ENCODE peak calls at places on chromosomes 5 and 9, in five cellular contexts. J is prostate gland, X is HCT116, V is breast epithelium, K is Peyer's patch. U is an unnamed sample.
A peak's percentile ranks its signal among the peaks of the same experiment; 100 is the strongest.

GRCh38 chr5:151811593-151812321 is 40.0 kb downstream of the G3BP1 start:
- DNase-seq in J (no peak), X (no peak), V (peak; percentile 24), K (no peak), U (peak; percentile 20)

GRCh38 chr5:73151733-73152410 is 21.1 kb upstream of the TMEM174 start:
- DNase-seq in J (no peak), X (no peak), V (no peak), K (no peak), U (no peak)

GRCh38 chr5:140111859-140112551 is 1.9 kb upstream of the PURA start:
- DNase-seq in J (no peak), X (no peak), V (no peak), K (no peak), U (no peak)

GRCh38 chr9:85166808-85167545 is 497.4 kb downstream of the NTRK2 start:
- DNase-seq in J (no peak), X (no peak), V (no peak), K (no peak), U (no peak)

GRCh38 chr9:34555002-34555348 is 32.2 kb upstream of the ENHO start:
- DNase-seq in J (no peak), X (no peak), V (no peak), K (no peak), U (no peak)

GRCh38 chr9:107288701-107289100 is 5.6 kb downstream of the RAD23B start:
- DNase-seq in J (no peak), X (no peak), V (no peak), K (no peak), U (no peak)

GRCh38 chr5:35789732-35790461 is 66.8 kb upstream of the IL7R start:
- DNase-seq in J (no peak), X (no peak), V (no peak), K (no peak), U (no peak)

GRCh38 chr9:82201186-82201585 is 212.6 kb downstream of the SPATA31D1 start:
- DNase-seq in J (no peak), X (no peak), V (no peak), K (no peak), U (no peak)

GRCh38 chr5:175590471-175590881 is 67.4 kb upstream of the HRH2 start:
- DNase-seq in J (no peak), X (no peak), V (no peak), K (no peak), U (no peak)

GRCh38 chr9:98360176-98360708 is 104.8 kb upstream of the TBC1D2 start:
- DNase-seq in J (no peak), X (no peak), V (no peak), K (no peak), U (no peak)

GRCh38 chr9:97038551-97038908 is 412 bp downstream of the CTSV start:
- DNase-seq in J (no peak), X (no peak), V (no peak), K (no peak), U (no peak)

GRCh38 chr5:32197032-32197431 is 22.9 kb upstream of the GOLPH3 start:
- DNase-seq in J (no peak), X (no peak), V (no peak), K (no peak), U (no peak)

GRCh38 chr5:145965804-145966203 is 29.4 kb downstream of the SH3RF2 start:
- DNase-seq in J (no peak), X (no peak), V (no peak), K (no peak), U (no peak)

GRCh38 chr9:591292-591691 is 250.2 kb upstream of the DMRT1 start:
- DNase-seq in J (peak; percentile 77), X (no peak), V (no peak), K (peak; percentile 85), U (no peak)

GRCh38 chr5:141508440-141508807 is 19.5 kb downstream of the PCDHGC5 start:
- DNase-seq in J (no peak), X (no peak), V (no peak), K (no peak), U (no peak)

GRCh38 chr9:911003-911402 is 65.5 kb upstream of the DMRT3 start:
- DNase-seq in J (no peak), X (no peak), V (no peak), K (no peak), U (no peak)

GRCh38 chr9:37997636-37998374 is 71.2 kb downstream of the SHB start:
- DNase-seq in J (peak; percentile 81), X (no peak), V (no peak), K (no peak), U (no peak)

GRCh38 chr5:125125031-125125823 is 378.8 kb upstream of the ZNF608 start:
- DNase-seq in J (no peak), X (no peak), V (no peak), K (no peak), U (no peak)

GRCh38 chr5:2158109-2158508 is 275.4 kb upstream of the IRX4 start:
- DNase-seq in J (no peak), X (no peak), V (no peak), K (no peak), U (no peak)

GRCh38 chr5:172559004-172559932 is 81.8 kb upstream of the NEURL1B start:
- DNase-seq in J (peak; percentile 69), X (peak; percentile 6), V (peak; percentile 26), K (peak; percentile 57), U (peak; percentile 85)
- H3K4me3 ChIP-seq in J (peak overlapping the region; percentile 15), X (no peak overlapping the region), V (peak overlapping the region; percentile 22), K (no peak overlapping the region), U (peak overlapping the region; percentile 29)

GRCh38 chr9:72911247-72911775 is 41.5 kb downstream of the ALDH1A1 start:
- DNase-seq in J (no peak), X (no peak), V (no peak), K (no peak), U (no peak)
- H3K27me3 ChIP-seq in J (no peaks in the 10 kb centered on the region), X (no peaks in the 10 kb centered on the region), V (no peaks in the 10 kb centered on the region), K (no peaks in the 10 kb centered on the region), U (no peaks in the 10 kb centered on the region)

GRCh38 chr5:138874771-138875628 is at the start of gene LRRTM2:
- DNase-seq in J (no peak), X (no peak), V (no peak), K (no peak), U (no peak)
- TF ChIP-seq POLR2A in J (no peak), X (no peak), V (no peak), K (no peak), U (no peak)

DNA sequence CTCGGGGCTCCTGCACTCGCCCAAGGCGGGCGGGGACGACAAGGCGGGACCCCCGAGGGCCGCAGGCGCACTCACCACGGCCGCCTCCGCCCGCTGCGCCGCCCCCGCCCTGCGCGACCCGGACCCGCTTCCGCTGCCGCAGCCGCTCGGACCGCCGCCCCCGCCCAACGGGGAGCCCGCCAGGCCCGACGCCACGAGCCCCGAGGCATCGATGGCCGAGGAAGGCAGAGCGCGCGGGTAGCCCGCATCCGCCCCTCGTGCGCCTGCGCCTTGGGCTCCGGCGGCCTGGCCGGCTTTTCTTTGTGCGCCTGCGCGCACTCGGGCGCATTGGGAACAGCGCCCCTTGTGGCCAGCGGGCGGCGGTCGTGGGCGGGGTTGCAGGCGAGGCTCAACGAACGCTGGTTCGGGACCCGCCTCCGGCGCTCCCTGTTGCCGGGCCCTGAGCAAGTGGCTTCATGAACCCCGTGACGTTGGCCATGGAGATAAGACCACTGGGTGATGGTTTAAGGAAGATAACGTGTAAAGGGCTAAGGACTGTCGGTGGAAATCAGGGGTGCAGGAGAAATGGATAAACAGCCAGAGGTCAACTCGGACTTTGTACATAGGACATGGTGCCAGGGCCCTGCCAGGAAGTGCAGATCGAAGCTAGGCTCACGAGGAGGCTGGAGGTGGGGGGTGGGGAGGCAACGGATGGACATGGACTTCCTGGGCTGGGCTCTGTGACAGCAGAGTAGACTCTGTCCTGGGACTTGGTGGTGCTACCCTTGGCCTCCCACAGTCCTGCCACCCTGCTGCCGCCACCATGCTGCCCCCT is at the start of the genes C8G and FBXW5:
- DNase-seq in J (peak; percentile 91), X (peak; percentile 80), V (peak; percentile 84), K (peak; percentile 97), U (peak; percentile 93)
- H3K4me3 ChIP-seq in J (peak within 1 kb of the TSS; percentile 81), X (peak within 1 kb of the TSS; percentile 88), V (peak within 1 kb of the TSS; percentile 62), K (peak within 1 kb of the TSS; percentile 83), U (peak within 1 kb of the TSS; percentile 92)

GRCh38 chr5:178605788-178606187 is 15.6 kb upstream of the COL23A1 start:
- DNase-seq in J (no peak), X (no peak), V (no peak), K (no peak), U (no peak)
- H3K27me3 ChIP-seq in J (no peaks in the 10 kb centered on the region), X (no peaks in the 10 kb centered on the region), V (no peaks in the 10 kb centered on the region), K (no peaks in the 10 kb centered on the region), U (no peaks in the 10 kb centered on the region)

GRCh38 chr5:90472783-90473182 is 1.8 kb downstream of the MBLAC2 start:
- DNase-seq in J (no peak), X (no peak), V (no peak), K (no peak), U (no peak)

GRCh38 chr5:90475436-90475980 is 844 bp downstream of the POLR3G start:
- DNase-seq in J (no peak), X (no peak), V (no peak), K (no peak), U (peak; percentile 19)

GRCh38 chr5:90477073-90477472 is 2.4 kb downstream of the POLR3G start:
- DNase-seq in J (no peak), X (no peak), V (no peak), K (no peak), U (no peak)

GRCh38 chr5:90473321-90474234 is 993 bp downstream of the MBLAC2 start:
- DNase-seq in J (peak; percentile 16), X (no peak), V (no peak), K (no peak), U (no peak)

DNA sequence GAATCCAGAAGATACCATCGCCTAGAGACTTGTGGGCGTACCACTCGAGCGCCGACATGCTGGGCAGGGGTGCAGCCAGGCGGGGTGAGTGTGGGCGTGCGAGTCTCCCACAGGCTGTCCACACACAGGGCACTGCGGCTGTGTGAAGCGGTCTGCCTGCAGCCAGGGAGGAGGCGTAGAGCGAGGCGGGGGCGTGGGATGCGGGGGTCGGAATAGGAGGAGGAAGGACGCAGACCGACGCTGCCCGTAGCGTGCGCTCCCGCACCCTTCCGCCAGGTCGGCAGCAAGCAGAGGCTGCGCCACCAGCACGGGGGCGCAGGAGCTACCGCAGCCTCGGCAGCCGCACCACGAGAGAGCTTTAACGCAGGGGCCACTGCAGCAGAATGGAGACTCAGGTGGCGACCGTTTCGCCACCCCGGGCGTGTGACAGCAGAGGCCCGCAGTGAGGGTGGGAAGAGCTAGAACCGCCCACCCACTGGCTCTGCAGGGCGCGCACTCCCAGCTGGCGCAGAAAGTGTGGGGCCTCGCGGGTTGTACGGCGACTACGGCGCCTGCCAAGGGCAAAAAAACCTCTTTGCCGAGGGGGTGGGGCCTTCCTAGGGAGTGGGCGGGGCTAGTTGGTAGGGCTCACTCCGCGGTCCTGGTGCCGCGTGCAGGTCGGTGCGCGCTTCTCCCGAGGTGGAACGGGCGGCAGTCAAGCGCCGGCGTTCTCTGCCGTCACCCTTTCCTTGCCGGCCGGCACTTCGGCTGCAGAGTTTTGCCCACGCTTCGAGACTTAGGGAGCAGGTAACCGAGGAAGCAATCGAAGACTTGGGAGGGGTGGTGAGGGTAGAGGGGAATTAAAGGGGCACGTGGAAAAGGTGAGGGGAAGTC is at the start of the genes MBLAC2 and POLR3G:
- DNase-seq in J (peak; percentile 94), X (peak; percentile 87), V (peak; percentile 85), K (peak; percentile 97), U (peak; percentile 92)
- TF ChIP-seq POLR2A in J (peak; percentile 78), X (peak; percentile 89), V (peak; percentile 55), K (peak; percentile 77), U (peak; percentile 31)

U was measured in ovary.